ENCODE peak calls at places on chromosome 3, in six cellular contexts. J, Y, T, A, G and H are unnamed samples.

GRCh38 chr3:36756272-36756671 is 8.1 kb downstream of the DCLK3 start:
- DNase-seq in G (no peak), A (no peak), J (no peak), T (no peak), Y (no peak), H (no peak)

GRCh38 chr3:25971736-25972135 is 181.8 kb downstream of the OXSM start:
- DNase-seq in Y (no peak), G (no peak), J (no peak), A (no peak), T (no peak), H (no peak)

GRCh38 chr3:105458518-105459215 is 92.0 kb downstream of the ALCAM start:
- DNase-seq in G (no peak), T (no peak), A (no peak), J (no peak), Y (no peak), H (no peak)

GRCh38 chr3:165194477-165195135 is 1.6 kb downstream of the SLITRK3 start:
- DNase-seq in A (peak; percentile 28), J (no peak), T (peak; percentile 3), Y (no peak), G (no peak), H (no peak)

GRCh38 chr3:184155644-184156521 is 706 bp downstream of the DVL3 start:
- DNase-seq in G (no peak), J (peak; percentile 56), A (peak; percentile 62), T (peak; percentile 54), Y (no peak), H (no peak)

GRCh38 chr3:14216257-14217048 is 37.8 kb downstream of the LSM3 start:
- DNase-seq in J (peak; percentile 43), T (peak; percentile 71), Y (no peak), A (peak; percentile 76), G (no peak), H (peak; percentile 65)

GRCh38 chr3:42257007-42257406 is 9.0 kb downstream of the CCK start:
- DNase-seq in G (no peak), J (no peak), Y (no peak), T (no peak), A (no peak), H (no peak)

GRCh38 chr3:168071535-168071934 is 24.2 kb downstream of the GOLIM4 start:
- DNase-seq in Y (no peak), G (no peak), A (no peak), J (no peak), T (no peak), H (no peak)

GRCh38 chr3:53236112-53236841 is 19.5 kb downstream of the TKT start:
- DNase-seq in G (no peak), A (no peak), Y (no peak), T (peak; percentile 32), J (peak; percentile 85), H (peak; percentile 67)

GRCh38 chr3:54859204-54859603 is 68.7 kb downstream of the LRTM1 start:
- DNase-seq in A (no peak), T (no peak), J (no peak), G (no peak), Y (no peak), H (no peak)

GRCh38 chr3:148366743-148367410 is 330.8 kb upstream of the AGTR1 start:
- DNase-seq in J (no peak), A (no peak), Y (no peak), T (no peak), G (no peak), H (no peak)

GRCh38 chr3:111338059-111338698 is 203.8 kb upstream of the CD96 start:
- DNase-seq in G (no peak), Y (no peak), J (no peak), A (peak; percentile 53), T (peak; percentile 72), H (peak; percentile 83)

GRCh38 chr3:17535173-17535730 is 207.2 kb downstream of the TBC1D5 start:
- DNase-seq in G (no peak), Y (no peak), J (no peak), A (no peak), T (no peak), H (no peak)

GRCh38 chr3:124263168-124263567 is 271.2 kb upstream of the ROPN1 start:
- DNase-seq in J (no peak), T (no peak), Y (no peak), A (no peak), G (no peak), H (no peak)

GRCh38 chr3:58356054-58356453 is 23.4 kb downstream of the PXK start:
- DNase-seq in Y (no peak), A (no peak), T (no peak), G (no peak), J (no peak), H (peak; percentile 5)

GRCh38 chr3:70308760-70309159 is 3.7 kb downstream of the MDFIC2 start:
- DNase-seq in T (peak; percentile 36), A (peak; percentile 48), Y (no peak), J (no peak), G (no peak), H (no peak)

GRCh38 chr3:126530171-126531050 is 6.5 kb downstream of the CHST13 start:
- DNase-seq in J (peak; percentile 64), Y (peak; percentile 66), G (no peak), A (no peak), T (no peak), H (no peak)

GRCh38 chr3:128946411-128946810 is 47.5 kb downstream of the CFAP92 start:
- DNase-seq in Y (no peak), G (no peak), A (no peak), J (no peak), T (no peak), H (no peak)

GRCh38 chr3:192957441-192957951 is 39.8 kb upstream of the MB21D2 start:
- DNase-seq in T (no peak), J (peak; percentile 60), G (peak; percentile 2), Y (no peak), A (no peak), H (peak; percentile 2)

GRCh38 chr3:39733804-39734203 is 75.6 kb upstream of the MYRIP start:
- DNase-seq in A (no peak), J (no peak), Y (no peak), T (no peak), G (no peak), H (no peak)

GRCh38 chr3:71129611-71130515 is 453.7 kb downstream of the FOXP1 start:
- DNase-seq in A (no peak), G (no peak), Y (no peak), T (no peak), J (no peak), H (peak; percentile 40)

GRCh38 chr3:99607151-99607550 is 31.2 kb upstream of the COL8A1 start:
- DNase-seq in Y (no peak), G (no peak), A (no peak), J (no peak), T (no peak), H (no peak)

GRCh38 chr3:160660899-160661298 is 16.1 kb upstream of the ARL14 start:
- DNase-seq in J (no peak), G (no peak), T (no peak), A (peak; percentile 21), Y (no peak), H (no peak)
- H3K27ac ChIP-seq in J (no peak overlapping the region), G (no peak overlapping the region), T (no peak overlapping the region), A (peak overlapping the region; percentile 33), Y (no peak overlapping the region), H (no peak overlapping the region)

DNA sequence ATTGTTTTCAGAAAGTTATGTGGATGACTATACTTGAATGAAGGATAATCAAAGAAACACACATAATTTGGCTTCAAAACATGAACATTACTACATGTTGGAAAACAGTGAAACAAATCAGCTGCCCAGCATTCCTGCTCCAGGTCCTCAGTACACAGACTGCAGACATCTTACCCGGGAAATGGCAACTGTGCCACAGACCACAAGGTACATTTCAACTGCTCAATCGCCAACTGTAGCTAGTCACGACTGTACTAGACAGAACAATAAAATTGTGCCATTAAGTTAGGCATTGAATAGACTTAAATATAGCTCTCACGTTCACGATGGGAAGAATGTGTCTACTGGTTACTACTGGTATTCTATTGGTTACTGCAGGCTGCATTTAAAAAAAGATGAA is 5.0 kb downstream of the NAA50 start:
- DNase-seq in T (no peak), G (no peak), A (no peak), Y (no peak), J (no peak), H (no peak)
- H3K4me1 ChIP-seq in T (peaks cover 7% of the 10 kb centered on the region), G (peaks cover 12% of the 10 kb centered on the region), A (peaks cover 16% of the 10 kb centered on the region), Y (peaks cover 18% of the 10 kb centered on the region), J (peaks cover 66% of the 10 kb centered on the region), H (no peaks in the 10 kb centered on the region)

GRCh38 chr3:48432411-48433371 is 2.8 kb upstream of the PLXNB1 start:
- DNase-seq in J (no peak), A (peak; percentile 76), T (no peak), Y (no peak), G (no peak), H (peak; percentile 65)
- H3K4me3 ChIP-seq in J (no peak overlapping the region), A (no peak overlapping the region), T (no peak overlapping the region), Y (no peak overlapping the region), G (no peak overlapping the region), H (no peak overlapping the region)

DNA sequence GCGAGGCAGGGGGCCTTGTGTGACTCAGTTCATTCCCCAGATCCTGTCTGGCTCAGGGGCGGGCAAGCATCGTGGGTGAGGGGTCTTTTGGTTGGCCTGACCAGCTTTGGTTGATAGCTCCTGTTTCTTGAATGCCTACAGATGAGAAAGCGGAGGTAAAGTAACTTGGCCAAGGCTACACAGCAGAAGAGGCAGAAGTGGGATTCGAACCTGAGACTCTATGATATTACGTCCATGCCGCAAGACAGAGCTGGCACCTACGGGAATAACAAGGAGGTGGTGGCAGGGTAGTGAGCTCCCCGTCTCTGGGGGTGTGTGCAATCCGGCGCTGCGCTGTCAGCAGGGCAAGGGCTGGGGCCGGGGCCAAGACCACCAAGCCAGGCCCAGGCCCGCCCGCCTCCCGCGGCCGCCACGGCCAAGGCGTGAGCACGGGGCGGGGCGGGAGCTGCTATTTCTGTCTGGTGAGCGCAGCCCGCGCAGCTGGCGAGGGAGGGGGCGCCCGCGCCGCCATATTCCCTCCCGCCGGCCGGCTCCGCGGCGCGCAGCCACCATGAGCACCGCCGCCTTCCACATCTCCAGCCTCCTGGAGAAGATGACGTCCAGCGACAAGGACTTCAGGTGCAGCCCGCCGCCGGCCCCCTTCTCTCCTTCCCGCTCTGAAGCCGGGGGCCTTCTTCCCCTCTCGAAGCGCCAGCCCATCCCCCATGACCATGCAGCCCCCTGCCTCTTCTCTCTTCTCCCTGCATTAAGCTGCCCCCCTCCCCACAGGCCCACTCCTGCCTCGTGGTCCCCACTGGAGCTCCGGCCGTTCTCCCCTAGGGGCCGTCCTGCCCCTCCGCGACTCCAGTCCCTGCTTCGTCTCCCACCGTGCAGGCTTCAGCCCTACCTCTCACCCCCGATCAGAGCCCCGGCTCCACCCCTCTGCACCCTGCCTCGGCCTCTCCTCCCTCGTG is at the start of gene CAND2:
- DNase-seq in A (peak; percentile 75), G (peak; percentile 43), Y (no peak), T (peak; percentile 89), J (peak; percentile 73), H (no peak)
- H3K27ac ChIP-seq in A (no peak within 1 kb of the TSS), G (peak within 1 kb of the TSS; percentile 90), Y (peak within 1 kb of the TSS; percentile 51), T (peak within 1 kb of the TSS; percentile 68), J (peak within 1 kb of the TSS; percentile 90), H (peak within 1 kb of the TSS; percentile 64)

GRCh38 chr3:15499536-15499935 is 22.0 kb downstream of the COLQ start:
- DNase-seq in T (no peak), G (no peak), J (no peak), A (no peak), Y (no peak), H (no peak)
- H3K4me1 ChIP-seq in T (peaks cover 22% of the 10 kb centered on the region), G (no peaks in the 10 kb centered on the region), J (peaks cover 56% of the 10 kb centered on the region), A (peaks cover 9% of the 10 kb centered on the region), Y (no peaks in the 10 kb centered on the region), H (no peaks in the 10 kb centered on the region)